ENCODE peak calls at places on chromosomes 16 and 17, in eight cellular contexts. One of them, this sample, is unnamed.

GRCh38 chr16:49884033-49884707 is 28.3 kb upstream of the ZNF423 start:
- DNase-seq in choroid plexus epithelial cell: peak
- DNase-seq in activated CD8-positive, alpha-beta memory T cell treated with anti-CD3 and anti-CD28 coated beads for 48 hours: no peak
- DNase-seq in Calu3: peak
- DNase-seq in fibroblast of the conjunctiva: no peak
- DNase-seq in pancreas: no peak
- DNase-seq in PC-3: no peak
- DNase-seq in tibial nerve: no peak
- DNase-seq in this sample: no peak

GRCh38 chr17:34613064-34614019 is 34.0 kb downstream of the TMEM132E start:
- DNase-seq in pancreas: no peak
- DNase-seq in tibial nerve: no peak
- DNase-seq in choroid plexus epithelial cell: no peak
- DNase-seq in fibroblast of the conjunctiva: no peak
- DNase-seq in Calu3: no peak
- DNase-seq in PC-3: no peak
- DNase-seq in activated CD8-positive, alpha-beta memory T cell treated with anti-CD3 and anti-CD28 coated beads for 48 hours: no peak
- DNase-seq in this sample: no peak

GRCh38 chr16:3857189-3858013 is 23.1 kb downstream of the CREBBP start:
- DNase-seq in activated CD8-positive, alpha-beta memory T cell treated with anti-CD3 and anti-CD28 coated beads for 48 hours: no peak
- DNase-seq in Calu3: no peak
- DNase-seq in choroid plexus epithelial cell: peak
- DNase-seq in tibial nerve: peak
- DNase-seq in fibroblast of the conjunctiva: no peak
- DNase-seq in pancreas: no peak
- DNase-seq in PC-3: no peak
- DNase-seq in this sample: no peak

GRCh38 chr17:56824503-56824902 is 9.2 kb downstream of the C17orf67 start:
- DNase-seq in choroid plexus epithelial cell: no peak
- DNase-seq in fibroblast of the conjunctiva: no peak
- DNase-seq in PC-3: no peak
- DNase-seq in pancreas: no peak
- DNase-seq in activated CD8-positive, alpha-beta memory T cell treated with anti-CD3 and anti-CD28 coated beads for 48 hours: no peak
- DNase-seq in tibial nerve: no peak
- DNase-seq in Calu3: no peak
- DNase-seq in this sample: no peak

GRCh38 chr16:82589407-82589806 is 37.4 kb upstream of the CDH13 start:
- DNase-seq in choroid plexus epithelial cell: no peak
- DNase-seq in pancreas: no peak
- DNase-seq in fibroblast of the conjunctiva: no peak
- DNase-seq in tibial nerve: no peak
- DNase-seq in PC-3: no peak
- DNase-seq in Calu3: no peak
- DNase-seq in activated CD8-positive, alpha-beta memory T cell treated with anti-CD3 and anti-CD28 coated beads for 48 hours: no peak
- DNase-seq in this sample: no peak

GRCh38 chr17:2070241-2071023 is 15.5 kb downstream of the HIC1 start:
- DNase-seq in pancreas: no peak
- DNase-seq in PC-3: no peak
- DNase-seq in activated CD8-positive, alpha-beta memory T cell treated with anti-CD3 and anti-CD28 coated beads for 48 hours: no peak
- DNase-seq in choroid plexus epithelial cell: no peak
- DNase-seq in fibroblast of the conjunctiva: no peak
- DNase-seq in tibial nerve: no peak
- DNase-seq in Calu3: no peak
- DNase-seq in this sample: no peak

GRCh38 chr17:28612936-28613872 is 781 bp downstream of the RSKR start:
- DNase-seq in tibial nerve: peak
- DNase-seq in choroid plexus epithelial cell: peak
- DNase-seq in Calu3: peak
- DNase-seq in activated CD8-positive, alpha-beta memory T cell treated with anti-CD3 and anti-CD28 coated beads for 48 hours: no peak
- DNase-seq in pancreas: no peak
- DNase-seq in fibroblast of the conjunctiva: peak
- DNase-seq in PC-3: peak
- DNase-seq in this sample: peak

GRCh38 chr16:31427441-31428276 is 501 bp downstream of the COX6A2 start:
- DNase-seq in tibial nerve: peak
- DNase-seq in fibroblast of the conjunctiva: peak
- DNase-seq in choroid plexus epithelial cell: peak
- DNase-seq in PC-3: no peak
- DNase-seq in Calu3: peak
- DNase-seq in activated CD8-positive, alpha-beta memory T cell treated with anti-CD3 and anti-CD28 coated beads for 48 hours: peak
- DNase-seq in pancreas: peak
- DNase-seq in this sample: peak

GRCh38 chr17:67520282-67520906 is 143.3 kb downstream of the PITPNC1 start:
- DNase-seq in choroid plexus epithelial cell: peak
- DNase-seq in tibial nerve: peak
- DNase-seq in Calu3: no peak
- DNase-seq in PC-3: no peak
- DNase-seq in activated CD8-positive, alpha-beta memory T cell treated with anti-CD3 and anti-CD28 coated beads for 48 hours: no peak
- DNase-seq in pancreas: no peak
- DNase-seq in fibroblast of the conjunctiva: no peak
- DNase-seq in this sample: no peak

GRCh38 chr17:50508573-50509460 is 578 bp downstream of the MYCBPAP start:
- DNase-seq in Calu3: no peak
- DNase-seq in activated CD8-positive, alpha-beta memory T cell treated with anti-CD3 and anti-CD28 coated beads for 48 hours: no peak
- DNase-seq in choroid plexus epithelial cell: no peak
- DNase-seq in fibroblast of the conjunctiva: no peak
- DNase-seq in PC-3: no peak
- DNase-seq in tibial nerve: no peak
- DNase-seq in pancreas: no peak
- DNase-seq in this sample: no peak

GRCh38 chr17:42174126-42174783 is 6.7 kb downstream of the KCNH4 start:
- DNase-seq in PC-3: no peak
- DNase-seq in pancreas: no peak
- DNase-seq in activated CD8-positive, alpha-beta memory T cell treated with anti-CD3 and anti-CD28 coated beads for 48 hours: no peak
- DNase-seq in Calu3: no peak
- DNase-seq in choroid plexus epithelial cell: no peak
- DNase-seq in fibroblast of the conjunctiva: no peak
- DNase-seq in tibial nerve: no peak
- DNase-seq in this sample: no peak

GRCh38 chr16:67719778-67720144 is 645 bp upstream of the GFOD2 start:
- DNase-seq in PC-3: no peak
- DNase-seq in pancreas: no peak
- DNase-seq in choroid plexus epithelial cell: peak
- DNase-seq in tibial nerve: peak
- DNase-seq in activated CD8-positive, alpha-beta memory T cell treated with anti-CD3 and anti-CD28 coated beads for 48 hours: no peak
- DNase-seq in fibroblast of the conjunctiva: peak
- DNase-seq in Calu3: peak
- DNase-seq in this sample: peak

GRCh38 chr17:73342057-73342522 is 30.3 kb upstream of the CDC42EP4 start:
- DNase-seq in choroid plexus epithelial cell: peak
- DNase-seq in activated CD8-positive, alpha-beta memory T cell treated with anti-CD3 and anti-CD28 coated beads for 48 hours: no peak
- DNase-seq in PC-3: peak
- DNase-seq in pancreas: peak
- DNase-seq in fibroblast of the conjunctiva: peak
- DNase-seq in tibial nerve: peak
- DNase-seq in Calu3: peak
- DNase-seq in this sample: peak

GRCh38 chr17:4548721-4549531 is 6.3 kb downstream of the MYBBP1A start:
- DNase-seq in choroid plexus epithelial cell: no peak
- DNase-seq in PC-3: no peak
- DNase-seq in activated CD8-positive, alpha-beta memory T cell treated with anti-CD3 and anti-CD28 coated beads for 48 hours: no peak
- DNase-seq in tibial nerve: no peak
- DNase-seq in fibroblast of the conjunctiva: no peak
- DNase-seq in pancreas: no peak
- DNase-seq in Calu3: no peak
- DNase-seq in this sample: no peak

GRCh38 chr16:55465077-55465896 is 13.7 kb upstream of the MMP2 start:
- DNase-seq in fibroblast of the conjunctiva: peak
- DNase-seq in activated CD8-positive, alpha-beta memory T cell treated with anti-CD3 and anti-CD28 coated beads for 48 hours: peak
- DNase-seq in tibial nerve: peak
- DNase-seq in choroid plexus epithelial cell: peak
- DNase-seq in Calu3: peak
- DNase-seq in pancreas: peak
- DNase-seq in PC-3: peak
- DNase-seq in this sample: peak

GRCh38 chr17:2214047-2214717 is 89.4 kb downstream of the SMG6 start:
- DNase-seq in activated CD8-positive, alpha-beta memory T cell treated with anti-CD3 and anti-CD28 coated beads for 48 hours: no peak
- DNase-seq in PC-3: no peak
- DNase-seq in Calu3: no peak
- DNase-seq in pancreas: no peak
- DNase-seq in choroid plexus epithelial cell: peak
- DNase-seq in fibroblast of the conjunctiva: no peak
- DNase-seq in tibial nerve: peak
- DNase-seq in this sample: peak

GRCh38 chr17:17119533-17119932 is 77.3 kb downstream of the MPRIP start:
- DNase-seq in PC-3: peak
- DNase-seq in Calu3: no peak
- DNase-seq in fibroblast of the conjunctiva: peak
- DNase-seq in choroid plexus epithelial cell: peak
- DNase-seq in activated CD8-positive, alpha-beta memory T cell treated with anti-CD3 and anti-CD28 coated beads for 48 hours: peak
- DNase-seq in tibial nerve: no peak
- DNase-seq in pancreas: no peak
- DNase-seq in this sample: peak

GRCh38 chr17:21015564-21015963 is 27.2 kb downstream of the USP22 start:
- DNase-seq in fibroblast of the conjunctiva: no peak
- DNase-seq in tibial nerve: no peak
- DNase-seq in choroid plexus epithelial cell: no peak
- DNase-seq in pancreas: no peak
- DNase-seq in activated CD8-positive, alpha-beta memory T cell treated with anti-CD3 and anti-CD28 coated beads for 48 hours: no peak
- DNase-seq in PC-3: no peak
- DNase-seq in Calu3: no peak
- DNase-seq in this sample: no peak

GRCh38 chr17:44469676-44470075 is 33.5 kb downstream of the GPATCH8 start:
- DNase-seq in choroid plexus epithelial cell: no peak
- DNase-seq in fibroblast of the conjunctiva: no peak
- DNase-seq in tibial nerve: no peak
- DNase-seq in activated CD8-positive, alpha-beta memory T cell treated with anti-CD3 and anti-CD28 coated beads for 48 hours: no peak
- DNase-seq in pancreas: no peak
- DNase-seq in Calu3: no peak
- DNase-seq in PC-3: no peak
- DNase-seq in this sample: no peak

GRCh38 chr16:66510298-66510697 is 39.6 kb downstream of the TK2 start:
- DNase-seq in fibroblast of the conjunctiva: no peak
- DNase-seq in PC-3: no peak
- DNase-seq in Calu3: no peak
- DNase-seq in tibial nerve: no peak
- DNase-seq in activated CD8-positive, alpha-beta memory T cell treated with anti-CD3 and anti-CD28 coated beads for 48 hours: no peak
- DNase-seq in pancreas: peak
- DNase-seq in choroid plexus epithelial cell: no peak
- DNase-seq in this sample: no peak

GRCh38 chr17:58516644-58517377 is 2.4 kb upstream of the MTMR4 start:
- DNase-seq in choroid plexus epithelial cell: no peak
- DNase-seq in activated CD8-positive, alpha-beta memory T cell treated with anti-CD3 and anti-CD28 coated beads for 48 hours: no peak
- DNase-seq in PC-3: no peak
- DNase-seq in fibroblast of the conjunctiva: no peak
- DNase-seq in pancreas: no peak
- DNase-seq in tibial nerve: no peak
- DNase-seq in Calu3: no peak
- DNase-seq in this sample: no peak

GRCh38 chr16:35431829-35432663 is 1972.6 kb downstream of the TP53TG3F start:
- DNase-seq in tibial nerve: no peak
- DNase-seq in pancreas: no peak
- DNase-seq in Calu3: peak
- DNase-seq in activated CD8-positive, alpha-beta memory T cell treated with anti-CD3 and anti-CD28 coated beads for 48 hours: no peak
- DNase-seq in PC-3: no peak
- DNase-seq in fibroblast of the conjunctiva: no peak
- DNase-seq in choroid plexus epithelial cell: no peak
- DNase-seq in this sample: no peak

GRCh38 chr17:44375196-44376017 is 11.8 kb upstream of the FAM171A2 start:
- DNase-seq in Calu3: no peak
- DNase-seq in pancreas: no peak
- DNase-seq in choroid plexus epithelial cell: no peak
- DNase-seq in PC-3: no peak
- DNase-seq in activated CD8-positive, alpha-beta memory T cell treated with anti-CD3 and anti-CD28 coated beads for 48 hours: no peak
- DNase-seq in tibial nerve: no peak
- DNase-seq in fibroblast of the conjunctiva: no peak
- DNase-seq in this sample: peak

This sample was measured in lung microvascular endothelial cell.